ENCODE peak calls at places on chromosomes 16 and 17, in five cellular contexts. V is tibial nerve, M is coronary artery, Q is BJ, I is heart right ventricle. D is an unnamed sample.

GRCh38 chr16:23317751-23318150 is 15.6 kb downstream of the SCNN1B start:
- DNase-seq in V (no peak), M (no peak), Q (no peak), I (no peak), D (no peak)

GRCh38 chr17:64273006-64273405 is 9.9 kb upstream of the TEX2 start:
- DNase-seq in V (no peak), M (no peak), Q (no peak), I (no peak), D (no peak)

GRCh38 chr17:42061641-42062487 is 11.5 kb upstream of the C17orf113 start:
- DNase-seq in V (no peak), M (no peak), Q (no peak), I (no peak), D (no peak)

GRCh38 chr17:60392845-60393702 is 1.1 kb upstream of the USP32 start:
- DNase-seq in V (no peak), M (no peak), Q (no peak), I (no peak), D (peak)

GRCh38 chr16:3115011-3115410 is 2.6 kb downstream of the ZNF205 start:
- DNase-seq in V (no peak), M (no peak), Q (no peak), I (no peak), D (no peak)

GRCh38 chr16:1781758-1782407 is 488 bp downstream of the SPSB3 start:
- DNase-seq in V (no peak), M (no peak), Q (no peak), I (peak), D (no peak)

GRCh38 chr16:31071861-31072260 is 2.2 kb downstream of the ZNF668 start:
- DNase-seq in V (no peak), M (no peak), Q (peak), I (no peak), D (peak)

GRCh38 chr16:73173396-73173795 is 125.5 kb upstream of the ZFHX3 start:
- DNase-seq in V (no peak), M (no peak), Q (no peak), I (no peak), D (no peak)

GRCh38 chr16:47852991-47853390 is 302.8 kb downstream of the ABCC12 start:
- DNase-seq in V (no peak), M (peak), Q (no peak), I (no peak), D (no peak)

GRCh38 chr17:66508896-66509843 is 206.8 kb downstream of the PRKCA start:
- DNase-seq in V (no peak), M (no peak), Q (no peak), I (no peak), D (peak)

GRCh38 chr17:73436966-73437365 is 125.2 kb upstream of the CDC42EP4 start:
- DNase-seq in V (no peak), M (no peak), Q (no peak), I (no peak), D (no peak)

GRCh38 chr17:652310-652709 is 62.3 kb downstream of the VPS53 start:
- DNase-seq in V (peak), M (peak), Q (no peak), I (peak), D (no peak)

GRCh38 chr16:81639931-81640680 is 139.0 kb upstream of the PLCG2 start:
- DNase-seq in V (no peak), M (no peak), Q (no peak), I (no peak), D (no peak)

GRCh38 chr16:49278944-49279725 is 2.5 kb downstream of the CBLN1 start:
- DNase-seq in V (no peak), M (no peak), Q (no peak), I (no peak), D (no peak)

GRCh38 chr17:81517339-81518112 is 4.9 kb upstream of the ACTG1 start:
- DNase-seq in V (no peak), M (no peak), Q (no peak), I (peak), D (no peak)

GRCh38 chr17:79935197-79935844 is 96.1 kb upstream of the CBX4 start:
- DNase-seq in V (no peak), M (no peak), Q (no peak), I (no peak), D (no peak)

GRCh38 chr17:2053380-2054261 is 1.3 kb upstream of the HIC1 start:
- DNase-seq in V (peak), M (no peak), Q (no peak), I (peak), D (no peak)
- H3K4me3 ChIP-seq in V (peak), M (peak), Q (peak), I (peak), D (peak)

GRCh38 chr17:40112191-40112590 is 9.6 kb upstream of the MSL1 start:
- DNase-seq in V (no peak), M (no peak), Q (no peak), I (no peak), D (no peak)
- H3K4me3 ChIP-seq in V (no peak), M (peak), Q (no peak), I (no peak), D (no peak)

DNA sequence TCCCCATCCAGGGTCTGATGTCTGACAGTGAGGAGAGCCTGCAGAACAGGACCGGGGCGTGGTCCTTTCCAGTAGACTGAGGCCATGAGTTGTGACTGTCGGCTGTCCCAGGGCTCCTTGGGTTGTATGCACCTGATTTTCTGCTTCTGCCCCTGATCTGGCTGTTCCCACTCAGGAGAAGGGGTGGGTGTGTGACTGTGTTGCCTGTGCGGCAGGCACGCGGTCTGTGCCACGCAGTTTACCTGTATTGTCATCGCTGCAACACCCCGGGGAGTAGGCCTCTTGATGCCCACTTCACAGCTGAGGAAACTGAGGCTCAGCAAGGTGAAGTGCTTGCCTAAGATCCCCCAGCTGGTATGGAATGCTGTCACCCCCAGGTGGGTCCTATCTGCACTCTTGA is 1.4 kb downstream of the CRISPLD2 start:
- DNase-seq in V (no peak), M (no peak), Q (no peak), I (no peak), D (no peak)
- H3K4me3 ChIP-seq in V (peak), M (peak), Q (peak), I (peak), D (peak)

GRCh38 chr17:45651145-45651713 is 132.9 kb upstream of the CRHR1 start:
- DNase-seq in V (no peak), M (no peak), Q (no peak), I (no peak), D (no peak)

GRCh38 chr17:45650601-45651000 is 133.5 kb upstream of the CRHR1 start:
- DNase-seq in V (no peak), M (no peak), Q (no peak), I (no peak), D (no peak)

GRCh38 chr17:45646288-45646988 is 137.7 kb upstream of the CRHR1 start:
- DNase-seq in V (peak), M (no peak), Q (no peak), I (no peak), D (no peak)

GRCh38 chr17:45649796-45650195 is 134.3 kb upstream of the CRHR1 start:
- DNase-seq in V (no peak), M (no peak), Q (no peak), I (no peak), D (no peak)

DNA sequence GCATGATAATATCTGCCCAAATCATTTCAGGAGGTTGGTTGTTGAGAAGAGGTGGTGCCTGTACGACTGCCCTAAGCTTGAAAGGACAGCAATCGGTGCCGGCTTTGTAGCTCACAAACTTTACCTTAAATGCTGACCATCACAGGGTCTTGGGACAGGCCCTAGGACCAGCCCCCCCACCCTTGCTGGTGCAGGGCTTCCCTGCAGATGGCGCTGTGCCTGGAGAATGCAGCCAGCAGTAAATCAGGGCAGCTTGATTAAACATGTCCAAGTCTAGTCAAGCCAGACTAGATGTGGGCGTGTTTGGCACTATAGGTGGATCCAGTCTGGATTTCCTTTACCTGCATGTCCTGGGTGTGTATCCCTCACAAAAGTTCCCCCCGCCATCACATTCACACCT is 135.5 kb upstream of the CRHR1 start:
- DNase-seq in V (no peak), M (no peak), Q (no peak), I (no peak), D (no peak)
- H3K4me3 ChIP-seq in V (no peak), M (no peak), Q (no peak), I (no peak), D (no peak)

DNA sequence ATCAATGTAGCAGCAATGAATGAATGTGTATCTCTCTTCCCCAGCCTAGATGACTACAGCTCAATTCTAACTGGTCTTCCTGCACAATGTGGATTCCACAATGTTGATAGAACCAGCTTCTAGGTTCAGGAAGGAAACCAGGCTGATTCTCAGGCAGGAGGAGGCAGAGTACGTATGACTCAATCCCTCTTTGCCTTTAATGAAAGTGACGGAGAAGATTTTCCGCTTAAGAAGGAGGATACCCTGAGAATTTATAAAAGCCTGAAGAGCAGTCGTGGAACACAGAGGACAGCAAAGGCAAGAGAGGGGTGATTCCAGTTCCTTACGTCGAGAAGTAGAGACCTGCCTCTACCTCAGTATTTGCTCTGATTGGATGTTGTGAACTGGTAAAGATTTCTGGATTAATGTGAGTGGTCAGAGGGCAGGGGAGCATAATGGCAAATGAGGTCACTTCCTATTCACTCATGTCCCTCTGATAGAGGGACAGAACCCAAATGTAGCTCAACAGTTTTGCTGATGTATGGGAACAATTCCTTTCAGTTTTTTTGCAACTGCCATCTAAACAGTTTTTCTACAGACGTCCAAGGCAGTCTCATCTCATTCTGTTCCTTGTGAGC is 15.0 kb upstream of the SLC16A11 start:
- DNase-seq in V (no peak), M (no peak), Q (no peak), I (no peak), D (no peak)
- H3K4me3 ChIP-seq in V (no peak), M (no peak), Q (no peak), I (no peak), D (no peak)

DNA sequence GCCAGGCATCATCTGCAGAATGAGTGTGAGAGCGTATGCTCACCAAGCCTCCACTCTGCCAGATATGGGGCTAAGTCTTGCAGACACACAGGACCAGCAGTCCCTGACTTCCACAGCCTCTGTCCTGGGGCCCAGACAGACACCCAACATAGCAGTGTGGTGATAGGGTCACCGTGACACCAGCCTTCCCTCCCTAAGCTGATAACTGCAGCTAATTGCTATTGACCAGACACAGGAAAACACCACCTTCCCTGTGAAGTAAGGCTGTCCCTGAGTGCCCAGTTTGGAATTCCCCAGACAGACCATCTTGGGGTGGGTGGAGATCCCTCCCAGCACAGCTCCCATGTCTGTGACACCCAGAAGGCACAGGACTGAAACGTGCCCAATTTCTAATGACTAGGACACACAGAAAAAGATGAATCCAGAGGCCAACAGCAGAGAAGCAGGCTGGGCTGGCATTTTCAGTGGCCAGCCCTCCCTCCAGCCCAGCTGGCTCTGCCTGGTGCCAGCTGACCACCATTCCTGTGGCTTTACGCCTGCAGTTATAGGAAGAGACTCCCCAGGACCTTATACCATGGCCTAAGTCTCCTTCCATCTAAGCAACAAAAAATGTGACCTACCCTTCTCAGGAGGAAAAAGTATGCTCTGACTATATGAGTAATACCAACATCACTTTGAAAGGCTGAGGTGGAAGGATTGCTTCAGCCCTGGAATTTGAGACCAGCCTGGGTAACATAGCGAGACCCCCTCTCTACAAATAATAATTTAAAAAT is 30.3 kb downstream of the ATPAF2 start:
- DNase-seq in V (no peak), M (no peak), Q (peak), I (no peak), D (peak)
- H3K4me3 ChIP-seq in V (no peak), M (no peak), Q (no peak), I (no peak), D (no peak)

D was measured in skeletal muscle cell.